ENCODE peak calls at places on chromosomes 1 and 21, in seven cellular contexts. L is H1; I is cardiac fibroblast; W is brain microvascular endothelial cell; U is GM12864; V is CD8-positive, alpha-beta T cell; J is ascending aorta. E is an unnamed sample.

GRCh38 chr1:153711006-153711405 is 16.8 kb upstream of the INTS3 start:
- DNase-seq in V (no peak), W (no peak), L (no peak), J (no peak), U (no peak), I (no peak), E (no peak)

GRCh38 chr21:42513151-42513984 is at the start of gene SLC37A1:
- DNase-seq in U (no peak), V (peak; percentile 41), W (no peak), J (no peak), L (peak; percentile 78), I (no peak), E (peak; percentile 69)

GRCh38 chr21:41240040-41240439 is 72.1 kb downstream of the BACE2 start:
- DNase-seq in V (no peak), J (no peak), I (no peak), W (no peak), L (no peak), U (no peak), E (no peak)

GRCh38 chr21:38308010-38308784 is 51.4 kb downstream of the KCNJ15 start:
- DNase-seq in U (no peak), V (no peak), J (no peak), L (no peak), W (no peak), I (peak; percentile 92), E (no peak)

GRCh38 chr1:157739229-157739901 is 37.6 kb downstream of the FCRL2 start:
- DNase-seq in W (no peak), V (no peak), L (no peak), U (no peak), J (no peak), I (no peak), E (no peak)

GRCh38 chr1:66256629-66257575 is 277.1 kb upstream of the SGIP1 start:
- DNase-seq in L (no peak), W (no peak), J (no peak), U (no peak), V (no peak), I (no peak), E (no peak)

GRCh38 chr1:77120950-77121349 is 98.3 kb downstream of the PIGK start:
- DNase-seq in V (no peak), J (no peak), I (no peak), L (no peak), U (peak; percentile 2), W (no peak), E (no peak)

GRCh38 chr1:171142451-171143121 is 42.5 kb upstream of the FMO2 start:
- DNase-seq in I (peak; percentile 98), U (no peak), J (no peak), L (no peak), V (no peak), W (peak; percentile 28), E (no peak)

GRCh38 chr1:189658381-189658780 is 819.3 kb downstream of the BRINP3 start:
- DNase-seq in V (no peak), L (no peak), J (no peak), W (no peak), I (no peak), U (no peak), E (no peak)

GRCh38 chr21:46354518-46354917 is 30.6 kb downstream of the PCNT start:
- DNase-seq in U (no peak), V (no peak), J (no peak), I (no peak), W (no peak), L (no peak), E (no peak)

GRCh38 chr1:21268281-21269239 is 21.7 kb downstream of the ECE1 start:
- DNase-seq in V (no peak), L (no peak), J (no peak), W (no peak), I (no peak), U (no peak), E (no peak)

GRCh38 chr21:44520326-44521300 is 19.4 kb downstream of the KRTAP10-1 start:
- DNase-seq in J (no peak), L (no peak), I (no peak), V (no peak), U (no peak), W (no peak), E (no peak)

GRCh38 chr1:175373786-175374623 is 181.4 kb upstream of the KIAA0040 start:
- DNase-seq in W (peak; percentile 1), I (peak; percentile 21), J (no peak), V (no peak), L (peak; percentile 85), U (no peak), E (peak; percentile 58)

GRCh38 chr21:44552681-44553080 is 1.4 kb upstream of the KRTAP10-2 start:
- DNase-seq in I (no peak), W (no peak), V (no peak), L (peak; percentile 47), U (no peak), J (no peak), E (no peak)

GRCh38 chr1:85460555-85461088 is 4.3 kb downstream of the DDAH1 start:
- DNase-seq in J (no peak), I (no peak), L (no peak), W (no peak), U (no peak), V (no peak), E (no peak)

GRCh38 chr1:150548632-150549495 is at the start of gene ADAMTSL4:
- DNase-seq in I (peak; percentile 86), V (peak; percentile 29), W (peak; percentile 48), J (no peak), U (no peak), L (no peak), E (peak; percentile 70)

GRCh38 chr1:182644863-182645262 is 39.5 kb downstream of the RGS8 start:
- DNase-seq in W (no peak), L (no peak), I (no peak), J (no peak), U (no peak), V (no peak), E (peak; percentile 25)

GRCh38 chr1:64263856-64264255 is 60.4 kb downstream of the UBE2U start:
- DNase-seq in I (no peak), L (no peak), J (no peak), W (no peak), U (no peak), V (no peak), E (no peak)

GRCh38 chr1:227192163-227192562 is 126.1 kb downstream of the CDC42BPA start:
- DNase-seq in U (no peak), L (no peak), V (no peak), I (peak; percentile 84), W (peak; percentile 92), J (no peak), E (no peak)

GRCh38 chr1:160401487-160401805 is 1.1 kb downstream of the VANGL2 start:
- DNase-seq in U (no peak), V (no peak), L (no peak), W (no peak), J (no peak), I (no peak), E (no peak)

GRCh38 chr1:156624814-156625435 is 5.7 kb downstream of the HAPLN2 start:
- DNase-seq in J (no peak), W (no peak), U (no peak), I (no peak), L (no peak), V (peak; percentile 19), E (no peak)

GRCh38 chr1:21568006-21568746 is 59.0 kb downstream of the ALPL start:
- DNase-seq in V (no peak), J (no peak), I (no peak), L (no peak), U (no peak), W (no peak), E (no peak)

GRCh38 chr21:17777321-17777720 is 41.8 kb downstream of the C21orf91 start:
- DNase-seq in I (no peak), U (no peak), V (no peak), W (no peak), L (no peak), J (no peak), E (no peak)

GRCh38 chr1:21255284-21255942 is 34.9 kb downstream of the ECE1 start:
- DNase-seq in W (peak; percentile 79), U (peak; percentile 39), L (peak; percentile 95), I (peak; percentile 88), V (peak; percentile 91), J (peak; percentile 66), E (peak; percentile 81)

GRCh38 chr1:89594096-89594740 is 38.7 kb upstream of the LRRC8C start:
- DNase-seq in J (no peak), U (no peak), V (no peak), W (no peak), L (no peak), I (no peak), E (no peak)

GRCh38 chr1:177567393-177567792 is 396.6 kb downstream of the BRINP2 start:
- DNase-seq in L (no peak), J (no peak), V (no peak), W (no peak), I (peak; percentile 6), U (no peak), E (no peak)
- TF ChIP-seq CTCF in L (peak; percentile 53), J (no peak), V (no peak), W (peak; percentile 64), I (peak; percentile 58), U (peak; percentile 12), E (peak; percentile 4)

DNA sequence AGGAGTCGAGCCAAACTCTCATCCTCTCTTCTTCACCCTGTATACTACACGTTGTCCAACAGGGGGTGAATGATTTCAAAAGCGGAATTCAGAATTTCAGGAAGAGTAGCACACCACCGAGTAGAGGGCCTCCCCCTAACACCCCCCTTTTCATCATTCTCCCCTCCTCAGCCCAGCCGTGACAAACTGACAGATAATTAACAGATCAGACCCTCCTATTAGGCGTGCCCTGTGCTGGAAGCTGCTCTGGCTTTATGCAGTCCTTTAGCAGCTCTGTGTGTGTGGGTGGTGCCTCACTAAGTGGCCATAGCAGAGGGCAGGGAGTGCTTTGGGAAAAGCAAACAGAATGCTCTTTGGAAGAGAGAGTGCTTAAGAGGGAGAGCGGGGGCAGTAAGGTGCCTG is 44.3 kb downstream of the PEX14 start:
- DNase-seq in U (no peak), J (no peak), I (no peak), L (no peak), W (no peak), V (no peak), E (no peak)
- TF ChIP-seq CTCF in U (no peak), J (no peak), I (no peak), L (no peak), W (no peak), V (no peak), E (no peak)

GRCh38 chr1:40363721-40364120 is 9.8 kb upstream of the SMAP2 start:
- DNase-seq in J (no peak), U (no peak), V (no peak), L (no peak), I (no peak), W (no peak), E (peak; percentile 48)
- TF ChIP-seq CTCF in J (no peak), U (peak; percentile 50), V (no peak), L (peak; percentile 39), I (no peak), W (peak; percentile 26), E (peak; percentile 25)

DNA sequence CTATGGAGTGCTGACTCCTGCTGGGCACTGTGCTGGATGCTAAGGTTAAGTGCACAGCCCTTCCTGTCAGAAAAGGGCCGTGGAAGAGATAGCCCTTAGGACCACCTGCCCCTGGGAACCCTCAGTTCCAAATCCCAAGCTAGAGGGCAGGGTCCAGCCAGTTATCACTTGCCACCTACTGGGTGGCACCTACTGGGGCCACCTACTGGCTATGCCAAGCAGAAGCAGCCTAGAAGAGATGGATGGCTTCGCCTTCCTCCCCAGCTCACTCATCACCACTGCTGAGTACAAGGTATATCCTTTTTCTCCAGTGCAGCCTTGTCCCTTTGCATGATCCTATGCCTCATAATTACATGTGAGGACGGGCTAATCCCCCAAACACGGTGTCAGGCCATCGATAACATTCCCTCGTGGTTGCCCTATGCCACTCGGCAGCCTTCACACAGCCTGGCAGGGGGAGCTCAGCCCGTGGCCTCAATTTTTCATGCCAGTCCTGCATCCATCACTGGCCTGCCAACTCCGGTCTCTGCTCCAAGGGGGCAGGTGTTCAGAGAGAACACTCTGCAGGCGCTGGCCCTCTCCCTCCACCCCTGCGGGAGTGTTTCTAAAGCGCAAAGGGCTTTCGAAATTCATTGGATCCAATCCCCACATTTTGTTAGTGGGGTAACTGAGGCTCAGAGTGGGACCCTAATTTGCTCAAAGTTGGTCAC is 49.0 kb downstream of the SYT2 start:
- DNase-seq in J (no peak), W (no peak), I (no peak), V (no peak), U (no peak), L (no peak), E (no peak)
- TF ChIP-seq CTCF in J (no peak), W (peak; percentile 55), I (peak; percentile 43), V (no peak), U (peak; percentile 62), L (peak; percentile 69), E (peak; percentile 17)